ENCODE peak calls at places on chromosomes 6 and 20, in four cellular contexts. G, I, D and Y are unnamed samples.

GRCh38 chr6:81531869-81532561 is 220.5 kb downstream of the TENT5A start:
- DNase-seq in G (no peak), I (no peak), D (no peak), Y (no peak)

GRCh38 chr20:48823960-48824497 is 3.8 kb downstream of the PREX1 start:
- DNase-seq in G (no peak), D (peak; percentile 76), I (no peak), Y (peak; percentile 83)

GRCh38 chr6:93123585-93123984 is 295.8 kb downstream of the EPHA7 start:
- DNase-seq in I (no peak), G (no peak), D (no peak), Y (no peak)

GRCh38 chr6:55888917-55889316 is 13.5 kb upstream of the BMP5 start:
- DNase-seq in I (no peak), G (no peak), D (no peak), Y (no peak)

GRCh38 chr6:123616942-123617341 is 19.8 kb downstream of the TRDN start:
- DNase-seq in I (no peak), D (no peak), G (no peak), Y (no peak)

GRCh38 chr6:25899123-25899522 is 25.1 kb upstream of the SLC17A3 start:
- DNase-seq in I (no peak), D (no peak), G (no peak), Y (no peak)

GRCh38 chr6:149387787-149388512 is 12.1 kb upstream of the SUMO4 start:
- DNase-seq in D (no peak), I (no peak), G (no peak), Y (no peak)

GRCh38 chr6:158471339-158471738 is 88.6 kb upstream of the TMEM181 start:
- DNase-seq in I (no peak), D (no peak), G (no peak), Y (peak; percentile 62)

GRCh38 chr20:54062812-54063280 is 7.5 kb downstream of the BCAS1 start:
- DNase-seq in I (no peak), D (peak; percentile 82), G (peak; percentile 62), Y (peak; percentile 66)

GRCh38 chr6:109349419-109349987 is 32.8 kb downstream of the CD164 start:
- DNase-seq in I (no peak), D (no peak), G (peak; percentile 6), Y (no peak)

GRCh38 chr6:15413558-15414257 is 167.8 kb downstream of the JARID2 start:
- DNase-seq in D (no peak), G (no peak), I (no peak), Y (no peak)

GRCh38 chr6:141202641-141203040 is 930.1 kb upstream of the GJE1 start:
- DNase-seq in D (no peak), I (no peak), G (no peak), Y (no peak)

GRCh38 chr6:141203902-141204575 is 928.7 kb upstream of the GJE1 start:
- DNase-seq in D (no peak), I (no peak), G (no peak), Y (no peak)

GRCh38 chr6:141195251-141195832 is 937.4 kb upstream of the GJE1 start:
- DNase-seq in I (no peak), D (no peak), G (no peak), Y (peak; percentile 13)

GRCh38 chr6:141199074-141199473 is 933.7 kb upstream of the GJE1 start:
- DNase-seq in I (no peak), G (no peak), D (no peak), Y (no peak)
- TF ChIP-seq MYC in I (no peak), G (no peak), D (no peak), Y (no peak)

GRCh38 chr20:22495172-22495571 is 89.2 kb downstream of the FOXA2 start:
- DNase-seq in I (no peak), G (no peak), D (no peak), Y (no peak)

GRCh38 chr20:22492497-22492896 is 91.9 kb downstream of the FOXA2 start:
- DNase-seq in G (no peak), I (no peak), D (no peak), Y (no peak)

GRCh38 chr20:22491188-22491500 is 93.2 kb downstream of the FOXA2 start:
- DNase-seq in G (no peak), I (no peak), D (no peak), Y (no peak)

GRCh38 chr20:22489614-22490286 is 94.6 kb downstream of the FOXA2 start:
- DNase-seq in G (no peak), I (no peak), D (no peak), Y (no peak)

GRCh38 chr20:22490287-22491187 is 93.8 kb downstream of the FOXA2 start:
- DNase-seq in G (peak; percentile 91), I (no peak), D (no peak), Y (peak; percentile 7)
- TF ChIP-seq MYC in G (peak; percentile 68), I (no peak), D (no peak), Y (no peak)

GRCh38 chr6:164040994-164041393 is 626.5 kb downstream of the QKI start:
- DNase-seq in I (no peak), D (no peak), G (no peak), Y (no peak)

GRCh38 chr6:164037165-164037564 is 622.6 kb downstream of the QKI start:
- DNase-seq in G (no peak), D (no peak), I (no peak), Y (no peak)

GRCh38 chr6:164035912-164036485 is 621.5 kb downstream of the QKI start:
- DNase-seq in I (no peak), G (no peak), D (no peak), Y (no peak)

GRCh38 chr6:164042212-164042611 is 627.7 kb downstream of the QKI start:
- DNase-seq in D (no peak), G (no peak), I (no peak), Y (no peak)

DNA sequence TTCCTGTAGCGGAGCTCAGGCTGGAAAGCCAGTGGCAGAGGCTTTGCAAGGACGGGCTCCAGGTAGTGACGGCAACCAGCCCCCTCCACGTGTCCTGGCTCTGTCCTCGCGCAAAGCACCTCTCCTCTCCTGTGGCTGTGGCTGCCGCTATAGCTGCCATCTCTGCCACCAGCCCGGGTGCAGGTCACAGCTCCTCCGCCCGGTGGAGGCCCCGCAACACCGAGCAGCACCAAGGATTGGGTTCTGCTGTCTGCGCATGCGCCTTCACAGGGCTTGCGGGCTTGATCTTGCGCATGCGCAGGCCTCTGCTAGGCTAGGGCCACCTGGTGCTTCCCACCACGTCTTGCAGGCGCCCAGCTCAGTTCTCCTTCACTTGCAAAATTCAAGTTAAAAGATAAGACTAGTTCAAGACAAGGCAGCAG is 625.4 kb downstream of the QKI start:
- DNase-seq in D (no peak), G (no peak), I (peak; percentile 98), Y (no peak)
- TF ChIP-seq MYC in D (no peak), G (no peak), I (no peak), Y (no peak)

GRCh38 chr20:61600061-61600460 is 348.0 kb downstream of the CDH4 start:
- DNase-seq in I (no peak), G (no peak), D (no peak), Y (no peak)

GRCh38 chr20:61598586-61598985 is 346.5 kb downstream of the CDH4 start:
- DNase-seq in G (no peak), D (no peak), I (no peak), Y (no peak)

GRCh38 chr20:61601361-61601760 is 349.3 kb downstream of the CDH4 start:
- DNase-seq in D (no peak), G (no peak), I (no peak), Y (no peak)

GRCh38 chr20:61597996-61598395 is 345.9 kb downstream of the CDH4 start:
- DNase-seq in D (no peak), G (no peak), I (no peak), Y (no peak)

GRCh38 chr20:61599061-61599930 is 347.2 kb downstream of the CDH4 start:
- DNase-seq in I (peak; percentile 42), D (no peak), G (no peak), Y (peak; percentile 8)
- TF ChIP-seq MYC in I (no peak), D (no peak), G (no peak), Y (no peak)

GRCh38 chr20:37559312-37560027 is 31.8 kb upstream of the BLCAP start:
- DNase-seq in G (no peak), D (no peak), I (no peak), Y (no peak)
- TF ChIP-seq MYC in G (no peak), D (no peak), I (no peak), Y (no peak)

GRCh38 chr6:140670013-140670412 is 1295.6 kb upstream of the CITED2 start:
- DNase-seq in G (no peak), D (no peak), I (no peak), Y (no peak)

GRCh38 chr6:140669321-140669720 is 1294.9 kb upstream of the CITED2 start:
- DNase-seq in G (no peak), D (no peak), I (no peak), Y (no peak)

DNA sequence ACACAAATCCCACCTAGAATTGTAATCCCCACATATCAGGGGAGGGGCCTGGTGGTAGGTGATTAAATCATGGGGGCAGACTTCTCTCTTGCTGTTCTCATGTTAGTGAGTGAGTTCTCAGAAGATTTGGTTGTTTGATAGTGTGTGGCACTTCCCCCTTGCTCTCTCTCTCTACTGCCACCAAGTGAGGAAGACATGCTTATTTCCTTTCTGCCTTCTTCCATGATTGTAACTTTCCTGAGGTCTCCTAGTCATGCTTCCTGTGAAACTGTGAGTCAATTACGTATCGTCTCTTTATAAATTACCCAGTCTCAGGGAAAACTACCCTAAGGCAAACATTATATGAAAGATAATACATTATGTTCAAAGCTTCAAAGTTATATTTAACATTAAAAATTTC is 1297.5 kb upstream of the CITED2 start:
- DNase-seq in G (no peak), I (no peak), D (no peak), Y (peak; percentile 43)
- TF ChIP-seq MYC in G (no peak), I (no peak), D (no peak), Y (no peak)